ENCODE peak calls at places on chromosomes 12 and 14, in five cellular contexts. A is CD8-positive, alpha-beta T cell; O is OCI-LY7; M is heart right ventricle; R is GM23248. B is an unnamed sample. For H3K9me3 and H3K36me3, the result is how much of the 10 kb centered on the place peaks cover.

GRCh38 chr12:75724913-75725312 is 213.5 kb upstream of the KRR1 start:
- DNase-seq in A (no peak), O (no peak), M (peak), R (peak), B (peak)

GRCh38 chr12:82694970-82695369 is 8.3 kb downstream of the TMTC2 start:
- DNase-seq in A (no peak), O (no peak), M (no peak), R (peak), B (no peak)

GRCh38 chr12:5197127-5197526 is 153.4 kb downstream of the KCNA5 start:
- DNase-seq in A (no peak), O (no peak), M (no peak), R (peak), B (no peak)

GRCh38 chr14:26088260-26088659 is 509.6 kb downstream of the NOVA1 start:
- DNase-seq in A (no peak), O (no peak), M (no peak), R (no peak), B (no peak)

GRCh38 chr12:104230304-104230703 is 14.7 kb downstream of the TXNRD1 start:
- DNase-seq in A (no peak), O (no peak), M (no peak), R (no peak), B (no peak)

GRCh38 chr12:94145231-94145979 is 3.0 kb upstream of the PLXNC1 start:
- DNase-seq in A (no peak), O (peak), M (no peak), R (peak), B (no peak)

GRCh38 chr12:21615441-21615840 is 10.8 kb upstream of the GYS2 start:
- DNase-seq in A (no peak), O (no peak), M (no peak), R (peak), B (no peak)

GRCh38 chr14:104968153-104968527 is 10.0 kb downstream of the AHNAK2 start:
- DNase-seq in A (no peak), O (no peak), M (peak), R (peak), B (no peak)

GRCh38 chr12:75982974-75983660 is 48.5 kb downstream of the PHLDA1 start:
- DNase-seq in A (no peak), O (no peak), M (peak), R (peak), B (peak)

GRCh38 chr12:124531281-124531745 is 36.1 kb downstream of the NCOR2 start:
- DNase-seq in A (no peak), O (no peak), M (no peak), R (no peak), B (no peak)

GRCh38 chr12:132955094-132955932 is 793 bp downstream of the ZNF605 start:
- DNase-seq in A (no peak), O (peak), M (peak), R (peak), B (peak)

GRCh38 chr14:65098586-65098985 is 3.7 kb downstream of the MAX start:
- DNase-seq in A (no peak), O (peak), M (no peak), R (peak), B (no peak)

GRCh38 chr12:91717804-91718203 is 427.8 kb downstream of the BTG1 start:
- DNase-seq in A (no peak), O (no peak), M (no peak), R (no peak), B (no peak)

GRCh38 chr12:66188584-66189475 is at the start of gene IRAK3:
- DNase-seq in A (peak), O (no peak), M (peak), R (peak), B (peak)

GRCh38 chr14:68013326-68013725 is 193.7 kb downstream of the RAD51B start:
- DNase-seq in A (no peak), O (no peak), M (no peak), R (no peak), B (no peak)

GRCh38 chr14:68016243-68016914 is 196.8 kb downstream of the RAD51B start:
- DNase-seq in A (no peak), O (no peak), M (no peak), R (peak), B (peak)

GRCh38 chr14:68015356-68016242 is 196.0 kb downstream of the RAD51B start:
- DNase-seq in A (no peak), O (no peak), M (no peak), R (no peak), B (no peak)

GRCh38 chr14:68012861-68013260 is 193.3 kb downstream of the RAD51B start:
- DNase-seq in A (no peak), O (no peak), M (no peak), R (no peak), B (no peak)

GRCh38 chr14:68014771-68015170 is 195.2 kb downstream of the RAD51B start:
- DNase-seq in A (no peak), O (no peak), M (no peak), R (no peak), B (peak)
- H3K9me3 ChIP-seq in A (under half), O (under half), M (under half), R (under half), B (under half)

GRCh38 chr12:106655577-106655976 is 72.8 kb downstream of the RFX4 start:
- DNase-seq in A (no peak), O (no peak), M (no peak), R (no peak), B (no peak)

GRCh38 chr12:106652510-106653015 is 69.8 kb downstream of the RFX4 start:
- DNase-seq in A (no peak), O (no peak), M (no peak), R (no peak), B (no peak)

GRCh38 chr12:106651552-106651951 is 68.7 kb downstream of the RFX4 start:
- DNase-seq in A (no peak), O (no peak), M (no peak), R (no peak), B (no peak)

GRCh38 chr12:106663385-106663784 is 80.6 kb downstream of the RFX4 start:
- DNase-seq in A (no peak), O (no peak), M (no peak), R (no peak), B (no peak)

DNA sequence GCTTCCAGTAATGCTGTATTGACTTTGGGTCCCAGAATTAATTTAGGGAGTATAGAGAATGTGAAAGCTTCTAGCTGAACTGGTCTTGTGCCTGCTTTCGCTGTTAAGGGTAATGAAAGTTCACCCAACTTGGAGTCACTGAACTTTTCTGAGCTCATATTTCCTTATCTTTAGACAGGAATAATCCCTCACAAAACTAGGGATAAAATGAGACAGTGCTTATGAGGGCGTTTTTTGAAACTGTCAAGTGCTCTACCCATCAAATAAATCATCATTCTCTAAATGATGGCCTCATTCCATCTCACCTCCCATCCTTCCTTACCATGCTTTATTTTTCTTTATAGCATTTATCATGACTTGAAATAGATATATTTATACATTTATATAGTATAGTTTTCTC is 74.7 kb downstream of the RFX4 start:
- DNase-seq in A (no peak), O (no peak), M (no peak), R (no peak), B (no peak)
- H3K36me3 ChIP-seq in A (under half), O (under half), M (under half), R (under half), B (under half)

GRCh38 chr12:131604859-131605258 is 106.0 kb upstream of the SFSWAP start:
- DNase-seq in A (no peak), O (no peak), M (no peak), R (no peak), B (no peak)
- H3K9me3 ChIP-seq in A (under half), O (under half), M (under half), R (under half), B (under half)

GRCh38 chr12:31288381-31288780 is 37.6 kb downstream of the SINHCAF start:
- DNase-seq in A (no peak), O (no peak), M (no peak), R (no peak), B (no peak)
- H3K36me3 ChIP-seq in A (half or more), O (half or more), M (half or more), R (under half), B (half or more)

GRCh38 chr12:68784015-68784414 is 24.0 kb upstream of the MDM2 start:
- DNase-seq in A (no peak), O (no peak), M (no peak), R (no peak), B (no peak)

GRCh38 chr12:68785358-68785757 is 22.6 kb upstream of the MDM2 start:
- DNase-seq in A (no peak), O (no peak), M (no peak), R (peak), B (no peak)

GRCh38 chr12:68788554-68789143 is 19.3 kb upstream of the MDM2 start:
- DNase-seq in A (no peak), O (no peak), M (no peak), R (no peak), B (no peak)

GRCh38 chr12:68786929-68787328 is 21.0 kb upstream of the MDM2 start:
- DNase-seq in A (no peak), O (no peak), M (no peak), R (peak), B (no peak)

DNA sequence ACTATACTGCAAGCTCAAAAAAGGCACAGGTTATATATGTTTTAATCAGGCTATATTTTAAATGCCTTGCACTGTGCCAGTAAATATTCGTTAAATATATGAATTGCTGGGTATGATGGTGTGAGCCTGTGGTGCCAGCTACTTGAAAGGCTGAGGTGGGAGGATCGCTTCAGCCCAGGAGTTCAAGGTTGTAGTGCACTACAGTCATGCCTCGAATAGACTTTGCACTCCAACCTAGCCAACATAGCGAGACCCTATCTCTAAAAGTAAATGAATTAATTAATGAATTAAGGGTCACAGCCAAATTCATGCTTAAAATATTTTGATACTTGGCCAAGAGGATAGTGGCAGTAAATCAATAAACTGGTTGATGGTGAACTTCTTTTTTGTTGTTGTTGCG is 22.2 kb upstream of the MDM2 start:
- DNase-seq in A (no peak), O (no peak), M (no peak), R (no peak), B (no peak)
- H3K9me3 ChIP-seq in A (under half), O (under half), M (under half), R (under half), B (under half)

GRCh38 chr14:74893614-74894091 is 11.9 kb downstream of the DLST start:
- DNase-seq in A (no peak), O (no peak), M (no peak), R (no peak), B (no peak)
- H3K36me3 ChIP-seq in A (half or more), O (half or more), M (half or more), R (half or more), B (half or more)